ENCODE peak calls at places on chromosomes 16 and 17, in seven cellular contexts. One of them, this sample, is unnamed.

GRCh38 chr16:66274335-66275110 is 92.0 kb upstream of the CDH5 start:
- DNase-seq in psoas muscle: no peak
- DNase-seq in A549: peak
- DNase-seq in CD8-positive, alpha-beta T cell: no peak
- DNase-seq in gastrocnemius medialis: no peak
- DNase-seq in right lobe of liver: peak
- DNase-seq in BE2C: no peak
- DNase-seq in this sample: peak

GRCh38 chr17:66819466-66819865 is 15.5 kb upstream of the CACNG5 start:
- DNase-seq in psoas muscle: no peak
- DNase-seq in CD8-positive, alpha-beta T cell: no peak
- DNase-seq in gastrocnemius medialis: no peak
- DNase-seq in right lobe of liver: no peak
- DNase-seq in BE2C: no peak
- DNase-seq in A549: no peak
- DNase-seq in this sample: no peak

GRCh38 chr17:18910881-18911280 is 41.1 kb upstream of the SLC5A10 start:
- DNase-seq in gastrocnemius medialis: no peak
- DNase-seq in right lobe of liver: no peak
- DNase-seq in psoas muscle: no peak
- DNase-seq in CD8-positive, alpha-beta T cell: no peak
- DNase-seq in BE2C: peak
- DNase-seq in A549: no peak
- DNase-seq in this sample: no peak

GRCh38 chr17:14513835-14514234 is 213.0 kb downstream of the HS3ST3B1 start:
- DNase-seq in BE2C: no peak
- DNase-seq in A549: no peak
- DNase-seq in gastrocnemius medialis: no peak
- DNase-seq in right lobe of liver: no peak
- DNase-seq in CD8-positive, alpha-beta T cell: no peak
- DNase-seq in psoas muscle: no peak
- DNase-seq in this sample: no peak

GRCh38 chr17:38451030-38451839 is 23.0 kb downstream of the ARHGAP23 start:
- DNase-seq in right lobe of liver: peak
- DNase-seq in BE2C: no peak
- DNase-seq in A549: peak
- DNase-seq in psoas muscle: no peak
- DNase-seq in CD8-positive, alpha-beta T cell: no peak
- DNase-seq in gastrocnemius medialis: no peak
- DNase-seq in this sample: peak

GRCh38 chr16:83554096-83554495 is 253.7 kb upstream of the HSBP1 start:
- DNase-seq in CD8-positive, alpha-beta T cell: no peak
- DNase-seq in BE2C: no peak
- DNase-seq in psoas muscle: no peak
- DNase-seq in right lobe of liver: no peak
- DNase-seq in A549: no peak
- DNase-seq in gastrocnemius medialis: no peak
- DNase-seq in this sample: peak

GRCh38 chr17:35748323-35748960 is 4.6 kb downstream of the GAS2L2 start:
- DNase-seq in BE2C: peak
- DNase-seq in psoas muscle: no peak
- DNase-seq in A549: no peak
- DNase-seq in CD8-positive, alpha-beta T cell: no peak
- DNase-seq in gastrocnemius medialis: no peak
- DNase-seq in right lobe of liver: peak
- DNase-seq in this sample: no peak

GRCh38 chr16:76650579-76650978 is 373.4 kb downstream of the CNTNAP4 start:
- DNase-seq in BE2C: no peak
- DNase-seq in CD8-positive, alpha-beta T cell: no peak
- DNase-seq in A549: peak
- DNase-seq in psoas muscle: no peak
- DNase-seq in right lobe of liver: no peak
- DNase-seq in gastrocnemius medialis: no peak
- DNase-seq in this sample: no peak

GRCh38 chr16:24700549-24701392 is 28.7 kb upstream of the TNRC6A start:
- DNase-seq in right lobe of liver: peak
- DNase-seq in BE2C: no peak
- DNase-seq in A549: peak
- DNase-seq in psoas muscle: peak
- DNase-seq in gastrocnemius medialis: peak
- DNase-seq in CD8-positive, alpha-beta T cell: no peak
- DNase-seq in this sample: peak

DNA sequence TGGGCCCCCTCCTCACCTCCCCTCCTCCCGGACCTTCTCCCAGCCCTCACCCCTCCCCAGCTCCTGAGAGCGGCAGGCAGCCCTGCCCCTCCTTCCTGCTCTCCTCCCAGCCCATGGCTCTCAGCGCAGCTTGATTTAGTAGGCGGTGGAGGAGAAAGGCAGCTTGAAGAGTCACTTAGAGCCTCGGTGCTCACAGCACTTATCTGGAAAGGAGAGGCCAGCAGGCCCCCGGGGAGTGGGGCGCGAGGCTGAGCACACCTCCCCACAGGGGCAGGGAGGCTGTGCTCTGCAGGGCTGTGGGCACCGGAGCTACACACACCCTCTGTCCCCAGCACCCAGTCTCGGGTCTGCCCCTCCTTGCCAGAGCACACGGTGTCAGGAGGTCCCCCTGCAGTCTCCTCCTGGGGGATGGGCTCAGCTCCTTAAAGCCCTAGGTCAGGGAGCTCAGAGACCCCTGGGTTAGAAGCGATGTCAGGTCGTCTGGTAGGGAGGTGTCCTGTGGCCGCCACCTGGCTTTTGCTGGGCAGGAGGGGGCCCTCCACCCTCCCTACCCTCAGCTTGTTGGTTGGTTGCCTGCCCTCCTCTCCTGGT is 151.2 kb upstream of the GSE1 start:
- DNase-seq in gastrocnemius medialis: no peak
- DNase-seq in A549: no peak
- DNase-seq in CD8-positive, alpha-beta T cell: no peak
- DNase-seq in BE2C: peak
- DNase-seq in psoas muscle: no peak
- DNase-seq in right lobe of liver: no peak
- DNase-seq in this sample: peak
- H3K4me3 ChIP-seq in gastrocnemius medialis: peak
- H3K4me3 ChIP-seq in A549: peak
- H3K4me3 ChIP-seq in CD8-positive, alpha-beta T cell: peak
- H3K4me3 ChIP-seq in BE2C: peak
- H3K4me3 ChIP-seq in psoas muscle: peak
- H3K4me3 ChIP-seq in right lobe of liver: no peak
- H3K4me3 ChIP-seq in this sample: peak

DNA sequence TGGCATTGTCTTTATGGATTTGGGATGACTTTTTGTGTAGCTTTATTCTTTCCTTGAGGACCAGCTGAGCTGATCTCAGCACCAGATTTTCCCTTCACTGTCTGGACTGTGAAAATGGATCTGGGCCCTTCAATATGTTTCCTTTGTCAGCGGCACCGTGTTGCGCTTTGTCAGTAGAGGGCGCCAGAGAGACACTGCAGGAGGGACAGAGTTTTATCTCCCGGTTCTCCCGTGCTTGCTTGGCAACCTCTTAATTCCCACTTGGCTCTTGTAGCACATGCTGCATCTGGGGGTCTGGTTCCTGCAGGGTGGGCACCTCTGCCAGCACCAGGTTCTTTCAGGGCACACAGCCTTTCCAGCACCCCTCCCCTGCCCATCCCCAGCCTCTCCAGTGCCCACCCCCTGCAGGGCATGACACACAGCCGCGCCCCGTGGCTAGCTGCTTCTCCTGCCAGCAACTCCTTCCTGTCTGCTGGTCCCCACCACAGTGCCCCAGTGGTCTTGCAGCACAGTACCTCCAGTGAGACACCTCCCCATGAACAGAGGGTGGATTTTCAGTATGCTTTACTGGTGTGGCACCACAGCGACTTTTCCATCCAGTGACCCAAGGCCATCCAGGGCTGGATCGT is 19.6 kb downstream of the OR1D5 start:
- DNase-seq in gastrocnemius medialis: no peak
- DNase-seq in BE2C: peak
- DNase-seq in CD8-positive, alpha-beta T cell: no peak
- DNase-seq in right lobe of liver: peak
- DNase-seq in psoas muscle: no peak
- DNase-seq in A549: peak
- DNase-seq in this sample: no peak
- TF ChIP-seq CTCF in gastrocnemius medialis: no peak
- TF ChIP-seq CTCF in BE2C: peak
- TF ChIP-seq CTCF in CD8-positive, alpha-beta T cell: no peak
- TF ChIP-seq CTCF in right lobe of liver: peak
- TF ChIP-seq CTCF in psoas muscle: no peak
- TF ChIP-seq CTCF in A549: no peak
- TF ChIP-seq CTCF in this sample: peak

GRCh38 chr17:79779088-79779529 is 1.2 kb downstream of the CBX2 start:
- DNase-seq in gastrocnemius medialis: no peak
- DNase-seq in CD8-positive, alpha-beta T cell: no peak
- DNase-seq in BE2C: no peak
- DNase-seq in A549: no peak
- DNase-seq in right lobe of liver: no peak
- DNase-seq in psoas muscle: no peak
- DNase-seq in this sample: no peak
- H3K4me3 ChIP-seq in gastrocnemius medialis: no peak
- H3K4me3 ChIP-seq in CD8-positive, alpha-beta T cell: peak
- H3K4me3 ChIP-seq in BE2C: peak
- H3K4me3 ChIP-seq in A549: peak
- H3K4me3 ChIP-seq in right lobe of liver: peak
- H3K4me3 ChIP-seq in psoas muscle: peak
- H3K4me3 ChIP-seq in this sample: peak

DNA sequence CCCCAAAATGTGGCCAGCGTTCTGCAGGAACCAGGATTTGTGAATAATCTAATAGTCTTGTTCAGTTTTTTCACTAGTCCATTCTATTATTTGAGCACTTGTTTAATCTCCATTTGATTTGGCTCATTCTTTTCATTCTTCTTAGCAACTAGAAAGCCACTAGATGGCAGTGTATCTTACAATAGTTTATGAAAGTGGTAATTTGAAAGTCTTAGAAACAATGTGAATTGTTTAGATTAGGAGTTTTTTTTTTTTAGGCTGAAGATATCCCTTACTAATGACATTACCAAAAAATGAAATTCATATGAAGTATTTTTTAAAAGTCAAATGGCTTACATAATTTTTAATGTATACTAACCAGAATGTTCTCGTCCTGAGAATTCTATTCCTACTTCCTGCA is 6.7 kb downstream of the ERI2 start:
- DNase-seq in right lobe of liver: no peak
- DNase-seq in psoas muscle: no peak
- DNase-seq in BE2C: no peak
- DNase-seq in gastrocnemius medialis: no peak
- DNase-seq in CD8-positive, alpha-beta T cell: no peak
- DNase-seq in A549: no peak
- DNase-seq in this sample: peak
- TF ChIP-seq CTCF in right lobe of liver: peak
- TF ChIP-seq CTCF in psoas muscle: peak
- TF ChIP-seq CTCF in BE2C: peak
- TF ChIP-seq CTCF in gastrocnemius medialis: peak
- TF ChIP-seq CTCF in CD8-positive, alpha-beta T cell: peak
- TF ChIP-seq CTCF in A549: peak
- TF ChIP-seq CTCF in this sample: peak

GRCh38 chr17:50219939-50220465 is 18.6 kb upstream of the COL1A1 start:
- DNase-seq in psoas muscle: no peak
- DNase-seq in CD8-positive, alpha-beta T cell: no peak
- DNase-seq in right lobe of liver: no peak
- DNase-seq in A549: no peak
- DNase-seq in gastrocnemius medialis: no peak
- DNase-seq in BE2C: no peak
- DNase-seq in this sample: peak

GRCh38 chr17:50218071-50218759 is 16.8 kb upstream of the COL1A1 start:
- DNase-seq in right lobe of liver: no peak
- DNase-seq in CD8-positive, alpha-beta T cell: no peak
- DNase-seq in gastrocnemius medialis: no peak
- DNase-seq in BE2C: no peak
- DNase-seq in psoas muscle: no peak
- DNase-seq in A549: no peak
- DNase-seq in this sample: peak

GRCh38 chr17:50220811-50221210 is 19.4 kb upstream of the COL1A1 start:
- DNase-seq in psoas muscle: no peak
- DNase-seq in CD8-positive, alpha-beta T cell: no peak
- DNase-seq in A549: no peak
- DNase-seq in gastrocnemius medialis: no peak
- DNase-seq in right lobe of liver: no peak
- DNase-seq in BE2C: no peak
- DNase-seq in this sample: no peak

GRCh38 chr17:50218771-50219315 is 17.4 kb upstream of the COL1A1 start:
- DNase-seq in gastrocnemius medialis: no peak
- DNase-seq in right lobe of liver: no peak
- DNase-seq in A549: peak
- DNase-seq in BE2C: no peak
- DNase-seq in CD8-positive, alpha-beta T cell: no peak
- DNase-seq in psoas muscle: no peak
- DNase-seq in this sample: peak

GRCh38 chr17:50219345-50219744 is 17.9 kb upstream of the COL1A1 start:
- DNase-seq in BE2C: no peak
- DNase-seq in A549: peak
- DNase-seq in CD8-positive, alpha-beta T cell: no peak
- DNase-seq in gastrocnemius medialis: no peak
- DNase-seq in psoas muscle: no peak
- DNase-seq in right lobe of liver: no peak
- DNase-seq in this sample: peak
- H3K4me3 ChIP-seq in BE2C: no peak
- H3K4me3 ChIP-seq in A549: peak
- H3K4me3 ChIP-seq in CD8-positive, alpha-beta T cell: no peak
- H3K4me3 ChIP-seq in gastrocnemius medialis: no peak
- H3K4me3 ChIP-seq in psoas muscle: no peak
- H3K4me3 ChIP-seq in right lobe of liver: no peak
- H3K4me3 ChIP-seq in this sample: peak

GRCh38 chr17:48023408-48024148 is 14.0 kb downstream of the COPZ2 start:
- DNase-seq in CD8-positive, alpha-beta T cell: peak
- DNase-seq in psoas muscle: peak
- DNase-seq in gastrocnemius medialis: peak
- DNase-seq in BE2C: peak
- DNase-seq in right lobe of liver: peak
- DNase-seq in A549: peak
- DNase-seq in this sample: peak
- TF ChIP-seq CTCF in CD8-positive, alpha-beta T cell: no peak
- TF ChIP-seq CTCF in psoas muscle: peak
- TF ChIP-seq CTCF in gastrocnemius medialis: peak
- TF ChIP-seq CTCF in BE2C: peak
- TF ChIP-seq CTCF in right lobe of liver: peak
- TF ChIP-seq CTCF in A549: no peak
- TF ChIP-seq CTCF in this sample: peak

GRCh38 chr17:77879896-77880280 is 78.6 kb upstream of the TNRC6C start:
- DNase-seq in gastrocnemius medialis: no peak
- DNase-seq in CD8-positive, alpha-beta T cell: no peak
- DNase-seq in right lobe of liver: no peak
- DNase-seq in A549: no peak
- DNase-seq in psoas muscle: no peak
- DNase-seq in BE2C: no peak
- DNase-seq in this sample: no peak

GRCh38 chr17:77880702-77881450 is 77.6 kb upstream of the TNRC6C start:
- DNase-seq in right lobe of liver: no peak
- DNase-seq in psoas muscle: no peak
- DNase-seq in gastrocnemius medialis: no peak
- DNase-seq in A549: no peak
- DNase-seq in BE2C: peak
- DNase-seq in CD8-positive, alpha-beta T cell: no peak
- DNase-seq in this sample: no peak

GRCh38 chr17:77882040-77882439 is 76.5 kb upstream of the TNRC6C start:
- DNase-seq in psoas muscle: no peak
- DNase-seq in BE2C: no peak
- DNase-seq in right lobe of liver: no peak
- DNase-seq in A549: no peak
- DNase-seq in CD8-positive, alpha-beta T cell: no peak
- DNase-seq in gastrocnemius medialis: no peak
- DNase-seq in this sample: no peak

GRCh38 chr17:77882481-77883212 is 75.9 kb upstream of the TNRC6C start:
- DNase-seq in gastrocnemius medialis: no peak
- DNase-seq in BE2C: peak
- DNase-seq in A549: peak
- DNase-seq in psoas muscle: peak
- DNase-seq in right lobe of liver: no peak
- DNase-seq in CD8-positive, alpha-beta T cell: peak
- DNase-seq in this sample: peak

GRCh38 chr17:77881545-77881944 is 77.0 kb upstream of the TNRC6C start:
- DNase-seq in BE2C: peak
- DNase-seq in psoas muscle: peak
- DNase-seq in right lobe of liver: peak
- DNase-seq in A549: no peak
- DNase-seq in CD8-positive, alpha-beta T cell: peak
- DNase-seq in gastrocnemius medialis: peak
- DNase-seq in this sample: peak
- H3K4me3 ChIP-seq in BE2C: peak
- H3K4me3 ChIP-seq in psoas muscle: no peak
- H3K4me3 ChIP-seq in right lobe of liver: no peak
- H3K4me3 ChIP-seq in A549: no peak
- H3K4me3 ChIP-seq in CD8-positive, alpha-beta T cell: peak
- H3K4me3 ChIP-seq in gastrocnemius medialis: no peak
- H3K4me3 ChIP-seq in this sample: no peak